ENCODE peak calls at places on chromosomes 7 and 10, in eight cellular contexts. L is posterior cingulate gyrus, J is AG09309, Z is T-helper 1 cell, A is kidney, B is NCI-H345, S is EL, R is EH. I is an unnamed sample.
A peak's percentile ranks its signal among the peaks of the same experiment; 100 is the strongest.

GRCh38 chr7:106887376-106887775 is 22.3 kb downstream of the PIK3CG start:
- DNase-seq in A (no peak), B (no peak), L (no peak), J (no peak), S (no peak), R (no peak), Z (no peak), I (no peak)

GRCh38 chr10:121702351-121703320 is 104.4 kb upstream of the FGFR2 start:
- DNase-seq in S (peak; percentile 73), J (peak; percentile 46), Z (no peak), A (no peak), B (no peak), L (no peak), R (peak; percentile 88), I (no peak)

GRCh38 chr7:13447637-13448036 is 541.8 kb downstream of the ETV1 start:
- DNase-seq in Z (no peak), L (no peak), R (no peak), A (no peak), S (no peak), J (no peak), B (no peak), I (no peak)

GRCh38 chr7:119936876-119937275 is 336.1 kb upstream of the KCND2 start:
- DNase-seq in J (no peak), L (no peak), R (no peak), A (no peak), B (no peak), S (no peak), Z (no peak), I (no peak)

GRCh38 chr7:103116511-103116910 is 32.4 kb downstream of the NAPEPLD start:
- DNase-seq in R (no peak), B (no peak), L (no peak), S (no peak), J (no peak), A (no peak), Z (no peak), I (no peak)

GRCh38 chr10:21146446-21146789 is 249.3 kb upstream of the NEBL start:
- DNase-seq in Z (no peak), L (no peak), A (no peak), S (no peak), B (no peak), R (no peak), J (no peak), I (no peak)

GRCh38 chr10:114315566-114316420 is 76.7 kb downstream of the VWA2 start:
- DNase-seq in S (no peak), Z (no peak), L (no peak), A (no peak), J (no peak), B (no peak), R (no peak), I (no peak)

GRCh38 chr7:142412551-142413193 is 154.8 kb upstream of the PRSS58 start:
- DNase-seq in S (peak; percentile 70), R (peak; percentile 72), A (no peak), B (no peak), Z (peak; percentile 5), J (peak; percentile 20), L (peak; percentile 20), I (peak; percentile 69)

GRCh38 chr10:77539147-77539935 is 98.3 kb downstream of the KCNMA1 start:
- DNase-seq in J (no peak), B (no peak), Z (no peak), S (no peak), A (no peak), R (no peak), L (no peak), I (no peak)

GRCh38 chr10:72605137-72605536 is 20.7 kb downstream of the MICU1 start:
- DNase-seq in J (no peak), R (peak; percentile 47), S (no peak), L (no peak), A (no peak), B (no peak), Z (no peak), I (no peak)

GRCh38 chr7:157575181-157575580 is 238.4 kb downstream of the DNAJB6 start:
- DNase-seq in A (no peak), R (no peak), J (no peak), Z (no peak), B (no peak), S (no peak), L (no peak), I (no peak)

GRCh38 chr7:47303014-47303694 is 278.8 kb downstream of the TNS3 start:
- DNase-seq in B (no peak), R (no peak), L (no peak), S (no peak), J (no peak), Z (no peak), A (no peak), I (no peak)

GRCh38 chr10:103044942-103045489 is 126.9 kb downstream of the CNNM2 start:
- DNase-seq in L (no peak), B (no peak), S (peak; percentile 63), A (no peak), R (peak; percentile 99), Z (no peak), J (peak; percentile 40), I (no peak)